ENCODE peak calls at places on chromosome 19, in five cellular contexts. One of them, this sample, is unnamed.

GRCh38 chr19:47819841-47820244 is 1.9 kb upstream of the CRX start:
- DNase-seq in CD8-positive, alpha-beta memory T cell: no peak
- DNase-seq in activated T-helper 9 cell treated with anti-CD3 and anti-CD28 coated beads, Interleukin-2, amount 50 U/mL, for 16 hours: no peak
- DNase-seq in dorsolateral prefrontal cortex: no peak
- DNase-seq in iris pigment epithelial cell: no peak
- DNase-seq in this sample: no peak

GRCh38 chr19:17103177-17103576 is 27.6 kb downstream of the MYO9B start:
- DNase-seq in dorsolateral prefrontal cortex: no peak
- DNase-seq in CD8-positive, alpha-beta memory T cell: no peak
- DNase-seq in activated T-helper 9 cell treated with anti-CD3 and anti-CD28 coated beads, Interleukin-2, amount 50 U/mL, for 16 hours: no peak
- DNase-seq in iris pigment epithelial cell: peak; percentile 42
- DNase-seq in this sample: no peak

GRCh38 chr19:49881186-49881585 is 3.7 kb downstream of the TBC1D17 start:
- DNase-seq in CD8-positive, alpha-beta memory T cell: no peak
- DNase-seq in dorsolateral prefrontal cortex: no peak
- DNase-seq in activated T-helper 9 cell treated with anti-CD3 and anti-CD28 coated beads, Interleukin-2, amount 50 U/mL, for 16 hours: no peak
- DNase-seq in iris pigment epithelial cell: no peak
- DNase-seq in this sample: no peak

GRCh38 chr19:41324231-41324702 is 14.3 kb downstream of the CCDC97 start:
- DNase-seq in CD8-positive, alpha-beta memory T cell: no peak
- DNase-seq in dorsolateral prefrontal cortex: no peak
- DNase-seq in iris pigment epithelial cell: peak; percentile 26
- DNase-seq in activated T-helper 9 cell treated with anti-CD3 and anti-CD28 coated beads, Interleukin-2, amount 50 U/mL, for 16 hours: no peak
- DNase-seq in this sample: no peak

GRCh38 chr19:3494559-3494958 is 5.9 kb downstream of the DOHH start:
- DNase-seq in CD8-positive, alpha-beta memory T cell: no peak
- DNase-seq in iris pigment epithelial cell: no peak
- DNase-seq in dorsolateral prefrontal cortex: peak; percentile 43
- DNase-seq in activated T-helper 9 cell treated with anti-CD3 and anti-CD28 coated beads, Interleukin-2, amount 50 U/mL, for 16 hours: peak; percentile 44
- DNase-seq in this sample: no peak

GRCh38 chr19:1568320-1569019 is at the start of gene MEX3D:
- DNase-seq in activated T-helper 9 cell treated with anti-CD3 and anti-CD28 coated beads, Interleukin-2, amount 50 U/mL, for 16 hours: peak; percentile 80
- DNase-seq in iris pigment epithelial cell: peak; percentile 61
- DNase-seq in CD8-positive, alpha-beta memory T cell: peak; percentile 84
- DNase-seq in dorsolateral prefrontal cortex: peak; percentile 52
- DNase-seq in this sample: peak; percentile 98

GRCh38 chr19:39506944-39507714 is 7.8 kb upstream of the SELENOV start:
- DNase-seq in iris pigment epithelial cell: peak; percentile 80
- DNase-seq in activated T-helper 9 cell treated with anti-CD3 and anti-CD28 coated beads, Interleukin-2, amount 50 U/mL, for 16 hours: peak; percentile 34
- DNase-seq in dorsolateral prefrontal cortex: peak; percentile 45
- DNase-seq in CD8-positive, alpha-beta memory T cell: no peak
- DNase-seq in this sample: peak; percentile 76

GRCh38 chr19:44694184-44694579 is 4.8 kb upstream of the CEACAM16 start:
- DNase-seq in CD8-positive, alpha-beta memory T cell: no peak
- DNase-seq in iris pigment epithelial cell: no peak
- DNase-seq in activated T-helper 9 cell treated with anti-CD3 and anti-CD28 coated beads, Interleukin-2, amount 50 U/mL, for 16 hours: peak; percentile 6
- DNase-seq in dorsolateral prefrontal cortex: no peak
- DNase-seq in this sample: no peak

GRCh38 chr19:4694211-4694987 is 24.3 kb upstream of the MYDGF start:
- DNase-seq in CD8-positive, alpha-beta memory T cell: no peak
- DNase-seq in dorsolateral prefrontal cortex: peak; percentile 71
- DNase-seq in iris pigment epithelial cell: peak; percentile 98
- DNase-seq in activated T-helper 9 cell treated with anti-CD3 and anti-CD28 coated beads, Interleukin-2, amount 50 U/mL, for 16 hours: no peak
- DNase-seq in this sample: peak; percentile 86

GRCh38 chr19:44930088-44930487 is 11.9 kb upstream of the APOC4 start:
- DNase-seq in iris pigment epithelial cell: no peak
- DNase-seq in CD8-positive, alpha-beta memory T cell: no peak
- DNase-seq in dorsolateral prefrontal cortex: no peak
- DNase-seq in activated T-helper 9 cell treated with anti-CD3 and anti-CD28 coated beads, Interleukin-2, amount 50 U/mL, for 16 hours: no peak
- DNase-seq in this sample: no peak

GRCh38 chr19:42185281-42185680 is 32.2 kb downstream of the DEDD2 start:
- DNase-seq in dorsolateral prefrontal cortex: no peak
- DNase-seq in CD8-positive, alpha-beta memory T cell: no peak
- DNase-seq in iris pigment epithelial cell: no peak
- DNase-seq in activated T-helper 9 cell treated with anti-CD3 and anti-CD28 coated beads, Interleukin-2, amount 50 U/mL, for 16 hours: no peak
- DNase-seq in this sample: no peak

GRCh38 chr19:4077800-4078683 is 11.3 kb upstream of the ZBTB7A start:
- DNase-seq in dorsolateral prefrontal cortex: no peak
- DNase-seq in CD8-positive, alpha-beta memory T cell: no peak
- DNase-seq in activated T-helper 9 cell treated with anti-CD3 and anti-CD28 coated beads, Interleukin-2, amount 50 U/mL, for 16 hours: no peak
- DNase-seq in iris pigment epithelial cell: no peak
- DNase-seq in this sample: no peak

GRCh38 chr19:47430041-47430802 is 10.9 kb upstream of the MEIS3 start:
- DNase-seq in iris pigment epithelial cell: peak; percentile 74
- DNase-seq in activated T-helper 9 cell treated with anti-CD3 and anti-CD28 coated beads, Interleukin-2, amount 50 U/mL, for 16 hours: no peak
- DNase-seq in dorsolateral prefrontal cortex: no peak
- DNase-seq in CD8-positive, alpha-beta memory T cell: no peak
- DNase-seq in this sample: no peak

GRCh38 chr19:38266981-38267597 is 2.7 kb downstream of the SPINT2 start:
- DNase-seq in dorsolateral prefrontal cortex: no peak
- DNase-seq in activated T-helper 9 cell treated with anti-CD3 and anti-CD28 coated beads, Interleukin-2, amount 50 U/mL, for 16 hours: no peak
- DNase-seq in iris pigment epithelial cell: peak; percentile 50
- DNase-seq in CD8-positive, alpha-beta memory T cell: no peak
- DNase-seq in this sample: no peak

GRCh38 chr19:17429661-17430101 is 9.8 kb downstream of the MVB12A start:
- DNase-seq in activated T-helper 9 cell treated with anti-CD3 and anti-CD28 coated beads, Interleukin-2, amount 50 U/mL, for 16 hours: no peak
- DNase-seq in dorsolateral prefrontal cortex: no peak
- DNase-seq in iris pigment epithelial cell: no peak
- DNase-seq in CD8-positive, alpha-beta memory T cell: no peak
- DNase-seq in this sample: peak; percentile 73

GRCh38 chr19:37007587-37008220 is 70.5 kb upstream of the ZNF420 start:
- DNase-seq in CD8-positive, alpha-beta memory T cell: no peak
- DNase-seq in iris pigment epithelial cell: peak; percentile 77
- DNase-seq in dorsolateral prefrontal cortex: no peak
- DNase-seq in activated T-helper 9 cell treated with anti-CD3 and anti-CD28 coated beads, Interleukin-2, amount 50 U/mL, for 16 hours: no peak
- DNase-seq in this sample: peak; percentile 35

GRCh38 chr19:31278555-31279435 is 70.4 kb downstream of the TSHZ3 start:
- DNase-seq in dorsolateral prefrontal cortex: no peak
- DNase-seq in iris pigment epithelial cell: no peak
- DNase-seq in CD8-positive, alpha-beta memory T cell: no peak
- DNase-seq in activated T-helper 9 cell treated with anti-CD3 and anti-CD28 coated beads, Interleukin-2, amount 50 U/mL, for 16 hours: no peak
- DNase-seq in this sample: no peak

GRCh38 chr19:4972509-4973230 is 3.8 kb downstream of the KDM4B start:
- DNase-seq in CD8-positive, alpha-beta memory T cell: no peak
- DNase-seq in dorsolateral prefrontal cortex: no peak
- DNase-seq in activated T-helper 9 cell treated with anti-CD3 and anti-CD28 coated beads, Interleukin-2, amount 50 U/mL, for 16 hours: no peak
- DNase-seq in iris pigment epithelial cell: peak; percentile 51
- DNase-seq in this sample: no peak

GRCh38 chr19:12555456-12555930 is 4.2 kb upstream of the ZNF564 start:
- DNase-seq in dorsolateral prefrontal cortex: no peak
- DNase-seq in iris pigment epithelial cell: no peak
- DNase-seq in CD8-positive, alpha-beta memory T cell: no peak
- DNase-seq in activated T-helper 9 cell treated with anti-CD3 and anti-CD28 coated beads, Interleukin-2, amount 50 U/mL, for 16 hours: no peak
- DNase-seq in this sample: no peak